ENCODE peak calls at places on chromosomes 6 and 20, in four cellular contexts. A is astrocyte, G is stomach, E is HepG2. K is an unnamed sample.

GRCh38 chr6:146915671-146916127 is 288.5 kb upstream of the STXBP5 start:
- DNase-seq in A (peak; percentile 47), G (no peak), E (no peak), K (peak; percentile 44)

GRCh38 chr6:33419580-33420492 is at the start of gene SYNGAP1:
- DNase-seq in A (peak; percentile 57), G (no peak), E (no peak), K (peak; percentile 83)

GRCh38 chr6:157772820-157773219 is 50.2 kb upstream of the SNX9 start:
- DNase-seq in E (no peak), A (no peak), G (no peak), K (no peak)

GRCh38 chr6:142885182-142885867 is 59.7 kb downstream of the HIVEP2 start:
- DNase-seq in A (peak; percentile 100), G (no peak), E (peak; percentile 84), K (peak; percentile 92)

GRCh38 chr20:9492067-9492466 is 22.3 kb upstream of the LAMP5 start:
- DNase-seq in A (no peak), G (no peak), E (no peak), K (no peak)

GRCh38 chr6:163563303-163563702 is 148.8 kb downstream of the QKI start:
- DNase-seq in A (no peak), G (no peak), E (no peak), K (no peak)

GRCh38 chr6:79117752-79118151 is 39.7 kb upstream of the PHIP start:
- DNase-seq in A (no peak), E (no peak), G (no peak), K (peak; percentile 4)

GRCh38 chr6:45494734-45495133 is 117.0 kb upstream of the SUPT3H start:
- DNase-seq in G (no peak), A (no peak), E (no peak), K (no peak)

GRCh38 chr20:36666181-36666740 is 20.3 kb upstream of the SLA2 start:
- DNase-seq in G (no peak), A (no peak), E (peak; percentile 43), K (peak; percentile 14)

GRCh38 chr6:87846446-87846845 is 144.4 kb upstream of the AKIRIN2 start:
- DNase-seq in A (no peak), G (no peak), E (no peak), K (no peak)

GRCh38 chr6:41713161-41713649 is 22.2 kb downstream of the TFEB start:
- DNase-seq in G (peak; percentile 86), E (no peak), A (peak; percentile 47), K (no peak)

GRCh38 chr20:51797357-51798025 is 4.8 kb downstream of the SALL4 start:
- DNase-seq in A (peak; percentile 11), G (no peak), E (no peak), K (peak; percentile 29)
- H3K4me3 ChIP-seq in A (no peak overlapping the region), G (no peak overlapping the region), E (no peak overlapping the region), K (no peak overlapping the region)

GRCh38 chr6:154247119-154247814 is 109.3 kb downstream of the IPCEF1 start:
- DNase-seq in E (no peak), G (no peak), A (no peak), K (no peak)
- H3K4me1 ChIP-seq in E (no peaks in the 10 kb centered on the region), G (no peaks in the 10 kb centered on the region), A (no peaks in the 10 kb centered on the region), K (peaks cover 3% of the 10 kb centered on the region)

GRCh38 chr6:140318408-140318807 is 944.0 kb upstream of the CITED2 start:
- DNase-seq in A (no peak), G (no peak), E (no peak), K (no peak)

GRCh38 chr6:140319209-140319608 is 944.8 kb upstream of the CITED2 start:
- DNase-seq in G (no peak), A (peak; percentile 54), E (peak; percentile 11), K (no peak)

GRCh38 chr6:140320081-140320798 is 945.8 kb upstream of the CITED2 start:
- DNase-seq in E (no peak), A (peak; percentile 19), G (no peak), K (no peak)

GRCh38 chr6:140321891-140322290 is 947.4 kb upstream of the CITED2 start:
- DNase-seq in A (no peak), E (no peak), G (no peak), K (no peak)

GRCh38 chr6:140320799-140321099 is 946.3 kb upstream of the CITED2 start:
- DNase-seq in G (no peak), E (no peak), A (no peak), K (no peak)
- H3K4me3 ChIP-seq in G (no peak overlapping the region), E (no peak overlapping the region), A (no peak overlapping the region), K (no peak overlapping the region)

DNA sequence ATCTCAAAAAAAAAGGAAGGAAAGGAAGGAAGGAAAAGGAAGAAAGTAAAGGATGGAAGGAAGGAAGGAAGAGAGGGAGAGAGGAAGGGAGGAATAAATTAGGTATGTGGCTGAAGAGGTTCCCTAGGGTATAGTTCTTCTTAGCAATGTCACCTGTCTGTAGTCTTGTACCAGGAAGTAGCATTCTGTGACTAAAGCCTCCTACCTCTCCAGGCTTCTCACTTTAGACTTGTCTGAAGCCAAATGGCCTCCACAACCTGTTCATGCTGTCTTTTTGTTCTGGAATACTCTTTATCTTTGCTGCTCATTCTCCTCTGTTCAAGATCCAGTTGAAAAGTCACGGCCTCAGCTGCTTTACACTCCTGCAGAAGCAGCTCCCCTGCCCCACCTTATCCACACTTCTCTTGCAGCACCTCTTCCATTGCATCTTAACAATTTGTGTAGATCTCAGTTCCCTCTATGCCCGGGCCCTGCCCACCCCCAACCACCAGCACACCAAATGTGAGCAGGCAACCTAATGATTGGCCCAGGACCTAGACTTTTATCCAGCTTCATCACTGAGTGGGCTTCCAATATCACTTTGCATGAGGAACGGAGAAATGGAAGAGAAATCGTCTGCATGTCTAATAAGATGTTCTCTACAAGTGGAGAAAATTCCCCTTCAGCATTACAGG is 19.1 kb downstream of the GCNT2 start:
- DNase-seq in G (no peak), E (no peak), A (no peak), K (no peak)
- H3K4me1 ChIP-seq in G (peaks cover 3% of the 10 kb centered on the region), E (peaks cover 3% of the 10 kb centered on the region), A (no peaks in the 10 kb centered on the region), K (peaks cover 3% of the 10 kb centered on the region)

GRCh38 chr6:35603326-35604202 is 85.2 kb downstream of the FKBP5 start:
- DNase-seq in G (no peak), E (peak; percentile 77), A (no peak), K (no peak)

GRCh38 chr6:35601331-35602132 is 87.2 kb downstream of the FKBP5 start:
- DNase-seq in G (peak; percentile 55), A (peak; percentile 87), E (peak; percentile 63), K (peak; percentile 87)

GRCh38 chr6:35602133-35602946 is 86.4 kb downstream of the FKBP5 start:
- DNase-seq in E (peak; percentile 35), A (peak; percentile 66), G (no peak), K (peak; percentile 86)

GRCh38 chr6:35607517-35608233 is 81.0 kb downstream of the FKBP5 start:
- DNase-seq in G (no peak), A (no peak), E (no peak), K (no peak)

GRCh38 chr6:35605600-35605999 is 83.1 kb downstream of the FKBP5 start:
- DNase-seq in A (no peak), G (no peak), E (no peak), K (no peak)
- H3K4me3 ChIP-seq in A (no peak overlapping the region), G (no peak overlapping the region), E (no peak overlapping the region), K (no peak overlapping the region)

GRCh38 chr6:148422085-148422484 is 79.4 kb downstream of the SASH1 start:
- DNase-seq in E (no peak), A (no peak), G (no peak), K (no peak)

GRCh38 chr6:148416309-148416965 is 73.8 kb downstream of the SASH1 start:
- DNase-seq in G (no peak), E (no peak), A (no peak), K (no peak)

GRCh38 chr6:148423133-148423532 is 80.5 kb downstream of the SASH1 start:
- DNase-seq in G (no peak), E (no peak), A (no peak), K (no peak)

GRCh38 chr6:148417045-148417444 is 74.4 kb downstream of the SASH1 start:
- DNase-seq in E (no peak), A (no peak), G (no peak), K (no peak)

GRCh38 chr6:148419430-148419829 is 76.8 kb downstream of the SASH1 start:
- DNase-seq in A (no peak), G (no peak), E (no peak), K (no peak)
- H3K4me1 ChIP-seq in A (peaks cover 10% of the 10 kb centered on the region), G (no peaks in the 10 kb centered on the region), E (no peaks in the 10 kb centered on the region), K (peaks cover 22% of the 10 kb centered on the region)

DNA sequence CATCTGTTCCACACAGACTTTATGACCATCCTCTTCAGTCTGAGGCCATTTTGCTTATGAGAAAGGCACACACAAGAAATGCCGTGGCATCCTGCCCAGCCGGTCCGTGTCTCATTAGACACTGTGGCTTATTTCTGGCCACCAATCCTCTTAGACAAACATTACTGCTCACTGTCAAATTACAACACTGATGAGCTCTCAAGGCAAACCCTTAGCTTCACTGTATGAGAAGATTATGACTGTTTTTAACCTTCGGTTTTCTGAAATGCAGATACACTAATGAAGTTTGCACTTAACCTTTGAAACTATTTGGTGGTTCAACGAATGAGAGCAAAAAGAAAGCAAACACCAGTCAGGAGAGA is 50.5 kb upstream of the DST start:
- DNase-seq in A (peak; percentile 93), E (peak; percentile 75), G (peak; percentile 74), K (no peak)
- H3K4me3 ChIP-seq in A (peak overlapping the region; percentile 41), E (peak overlapping the region; percentile 56), G (peak overlapping the region; percentile 21), K (no peak overlapping the region)

K was measured in cardiac muscle cell.